ENCODE peak calls at places on chromosomes 11 and 22, in six cellular contexts. One of them, this sample, is unnamed.

GRCh38 chr22:50625568-50626313 is 2.2 kb downstream of the ARSA start:
- DNase-seq in HS-27A: no peak
- DNase-seq in NCI-H774: no peak
- DNase-seq in BJ: no peak
- DNase-seq in GM23248: no peak
- DNase-seq in T-helper 1 cell: no peak
- DNase-seq in this sample: no peak

GRCh38 chr22:37048133-37048532 is 3.4 kb upstream of the KCTD17 start:
- DNase-seq in BJ: no peak
- DNase-seq in GM23248: peak
- DNase-seq in NCI-H774: no peak
- DNase-seq in HS-27A: no peak
- DNase-seq in T-helper 1 cell: no peak
- DNase-seq in this sample: no peak

GRCh38 chr22:22397292-22397870 is 111.2 kb downstream of the ZNF280B start:
- DNase-seq in NCI-H774: peak
- DNase-seq in GM23248: peak
- DNase-seq in BJ: no peak
- DNase-seq in T-helper 1 cell: no peak
- DNase-seq in HS-27A: peak
- DNase-seq in this sample: peak

GRCh38 chr11:7643323-7643722 is 30.0 kb downstream of the CYB5R2 start:
- DNase-seq in GM23248: no peak
- DNase-seq in HS-27A: no peak
- DNase-seq in BJ: no peak
- DNase-seq in T-helper 1 cell: no peak
- DNase-seq in NCI-H774: no peak
- DNase-seq in this sample: no peak

GRCh38 chr11:123740787-123741158 is 687 bp downstream of the ZNF202 start:
- DNase-seq in HS-27A: no peak
- DNase-seq in BJ: no peak
- DNase-seq in GM23248: peak
- DNase-seq in T-helper 1 cell: no peak
- DNase-seq in NCI-H774: no peak
- DNase-seq in this sample: no peak

GRCh38 chr22:44797181-44797720 is 44.9 kb downstream of the ARHGAP8 start:
- DNase-seq in T-helper 1 cell: no peak
- DNase-seq in GM23248: no peak
- DNase-seq in HS-27A: no peak
- DNase-seq in BJ: no peak
- DNase-seq in NCI-H774: no peak
- DNase-seq in this sample: no peak

GRCh38 chr11:1884123-1884415 is 7.6 kb downstream of the PRR33 start:
- DNase-seq in GM23248: no peak
- DNase-seq in BJ: no peak
- DNase-seq in T-helper 1 cell: no peak
- DNase-seq in HS-27A: no peak
- DNase-seq in NCI-H774: no peak
- DNase-seq in this sample: no peak

GRCh38 chr22:30531651-30532608 is 14.6 kb downstream of the SEC14L6 start:
- DNase-seq in BJ: no peak
- DNase-seq in GM23248: no peak
- DNase-seq in HS-27A: no peak
- DNase-seq in T-helper 1 cell: no peak
- DNase-seq in NCI-H774: no peak
- DNase-seq in this sample: no peak

GRCh38 chr22:42074846-42075245 is 798 bp downstream of the PHETA2 start:
- DNase-seq in T-helper 1 cell: no peak
- DNase-seq in NCI-H774: no peak
- DNase-seq in BJ: no peak
- DNase-seq in HS-27A: no peak
- DNase-seq in GM23248: no peak
- DNase-seq in this sample: no peak

GRCh38 chr11:134742228-134742612 is 330.2 kb upstream of the B3GAT1 start:
- DNase-seq in BJ: no peak
- DNase-seq in T-helper 1 cell: no peak
- DNase-seq in GM23248: no peak
- DNase-seq in HS-27A: no peak
- DNase-seq in NCI-H774: no peak
- DNase-seq in this sample: no peak

GRCh38 chr11:68954970-68955958 is 25.5 kb downstream of the MRGPRD start:
- DNase-seq in NCI-H774: peak
- DNase-seq in BJ: peak
- DNase-seq in HS-27A: no peak
- DNase-seq in GM23248: no peak
- DNase-seq in T-helper 1 cell: no peak
- DNase-seq in this sample: no peak

GRCh38 chr11:72771507-72771906 is 19.3 kb upstream of the ARAP1 start:
- DNase-seq in HS-27A: no peak
- DNase-seq in BJ: no peak
- DNase-seq in NCI-H774: no peak
- DNase-seq in GM23248: peak
- DNase-seq in T-helper 1 cell: no peak
- DNase-seq in this sample: no peak

GRCh38 chr22:28761449-28761755 is 11.1 kb upstream of the CCDC117 start:
- DNase-seq in HS-27A: no peak
- DNase-seq in NCI-H774: no peak
- DNase-seq in BJ: no peak
- DNase-seq in GM23248: no peak
- DNase-seq in T-helper 1 cell: no peak
- DNase-seq in this sample: no peak

GRCh38 chr11:100681064-100681502 is 6.0 kb upstream of the ARHGAP42 start:
- DNase-seq in GM23248: no peak
- DNase-seq in BJ: no peak
- DNase-seq in NCI-H774: peak
- DNase-seq in HS-27A: no peak
- DNase-seq in T-helper 1 cell: no peak
- DNase-seq in this sample: peak

GRCh38 chr11:15208570-15209222 is 94.0 kb downstream of the INSC start:
- DNase-seq in HS-27A: no peak
- DNase-seq in T-helper 1 cell: peak
- DNase-seq in BJ: no peak
- DNase-seq in NCI-H774: peak
- DNase-seq in GM23248: peak
- DNase-seq in this sample: peak

GRCh38 chr22:46830001-46830715 is 67.7 kb downstream of the TBC1D22A start:
- DNase-seq in NCI-H774: no peak
- DNase-seq in T-helper 1 cell: no peak
- DNase-seq in GM23248: peak
- DNase-seq in HS-27A: no peak
- DNase-seq in BJ: no peak
- DNase-seq in this sample: peak

GRCh38 chr11:59894616-59895015 is 16.0 kb downstream of the OOSP3 start:
- DNase-seq in T-helper 1 cell: no peak
- DNase-seq in GM23248: no peak
- DNase-seq in HS-27A: no peak
- DNase-seq in BJ: no peak
- DNase-seq in NCI-H774: no peak
- DNase-seq in this sample: no peak

GRCh38 chr11:13168281-13168680 is 109.3 kb upstream of the BMAL1 start:
- DNase-seq in HS-27A: no peak
- DNase-seq in BJ: no peak
- DNase-seq in NCI-H774: no peak
- DNase-seq in GM23248: no peak
- DNase-seq in T-helper 1 cell: no peak
- DNase-seq in this sample: no peak

GRCh38 chr11:2929880-2930704 is 872 bp upstream of the PHLDA2 start:
- DNase-seq in T-helper 1 cell: no peak
- DNase-seq in GM23248: peak
- DNase-seq in HS-27A: no peak
- DNase-seq in NCI-H774: no peak
- DNase-seq in BJ: no peak
- DNase-seq in this sample: peak

GRCh38 chr11:108803781-108804180 is 138.9 kb downstream of the DDX10 start:
- DNase-seq in HS-27A: no peak
- DNase-seq in BJ: no peak
- DNase-seq in GM23248: peak
- DNase-seq in T-helper 1 cell: no peak
- DNase-seq in NCI-H774: no peak
- DNase-seq in this sample: no peak

GRCh38 chr11:15603208-15603607 is 488.5 kb downstream of the INSC start:
- DNase-seq in NCI-H774: peak
- DNase-seq in BJ: no peak
- DNase-seq in T-helper 1 cell: no peak
- DNase-seq in GM23248: no peak
- DNase-seq in HS-27A: no peak
- DNase-seq in this sample: no peak

GRCh38 chr11:116420770-116421528 is 351.8 kb downstream of the BUD13 start:
- DNase-seq in HS-27A: no peak
- DNase-seq in NCI-H774: no peak
- DNase-seq in BJ: no peak
- DNase-seq in GM23248: peak
- DNase-seq in T-helper 1 cell: no peak
- DNase-seq in this sample: peak

GRCh38 chr11:2697871-2698270 is 1.9 kb downstream of the KCNQ1OT1 start:
- DNase-seq in NCI-H774: no peak
- DNase-seq in HS-27A: no peak
- DNase-seq in GM23248: peak
- DNase-seq in T-helper 1 cell: no peak
- DNase-seq in BJ: no peak
- DNase-seq in this sample: no peak